ENCODE peak calls at places on chromosomes 6 and 20, in eight cellular contexts. M is transverse colon, A is gastrocnemius medialis, Y is IMR-90, T is uterus, F is ovary, Z is heart left ventricle, K is tibial nerve. N is an unnamed sample.

GRCh38 chr20:46060301-46060881 is 29.4 kb downstream of the NCOA5 start:
- DNase-seq in T (no peak), A (no peak), Y (no peak), Z (no peak), M (no peak), K (no peak), F (no peak), N (no peak)

GRCh38 chr6:140380371-140381218 is 1006.1 kb upstream of the CITED2 start:
- DNase-seq in F (no peak), Z (no peak), A (no peak), M (no peak), T (no peak), K (no peak), Y (peak), N (no peak)

GRCh38 chr6:3414704-3415453 is 42.0 kb downstream of the SLC22A23 start:
- DNase-seq in F (no peak), T (no peak), Y (peak), K (no peak), Z (no peak), M (no peak), A (no peak), N (no peak)

GRCh38 chr20:56483970-56484369 is 15.5 kb downstream of the RTF2 start:
- DNase-seq in T (no peak), K (no peak), Z (no peak), A (no peak), F (no peak), M (no peak), Y (no peak), N (peak)

GRCh38 chr20:6583134-6583738 is 184.2 kb upstream of the BMP2 start:
- DNase-seq in K (peak), M (peak), Y (peak), T (peak), Z (peak), A (peak), F (no peak), N (peak)

GRCh38 chr6:25311251-25311910 is 32.2 kb downstream of the CARMIL1 start:
- DNase-seq in A (no peak), F (no peak), M (no peak), T (no peak), Z (no peak), Y (peak), K (no peak), N (no peak)

GRCh38 chr6:132967871-132968270 is 153.5 kb downstream of the RPS12 start:
- DNase-seq in F (no peak), T (no peak), Z (no peak), M (no peak), K (no peak), A (no peak), Y (no peak), N (no peak)

GRCh38 chr6:27650620-27651370 is 177.9 kb upstream of the ZNF184 start:
- DNase-seq in M (no peak), A (no peak), Y (peak), T (no peak), Z (no peak), F (no peak), K (no peak), N (no peak)

GRCh38 chr6:16494781-16495180 is 256.4 kb downstream of the GMPR start:
- DNase-seq in A (no peak), K (no peak), Y (peak), M (peak), T (no peak), Z (no peak), F (no peak), N (no peak)

GRCh38 chr6:47147836-47148344 is 105.8 kb upstream of the ADGRF1 start:
- DNase-seq in M (no peak), Y (no peak), K (no peak), T (no peak), A (no peak), Z (no peak), F (no peak), N (no peak)

GRCh38 chr6:157518399-157519250 is 137.6 kb downstream of the ZDHHC14 start:
- DNase-seq in F (peak), Y (peak), M (no peak), A (no peak), K (no peak), T (no peak), Z (peak), N (peak)

GRCh38 chr6:41469951-41470340 is 76.2 kb upstream of the FOXP4 start:
- DNase-seq in F (peak), M (no peak), K (no peak), Y (no peak), A (no peak), T (no peak), Z (no peak), N (peak)

GRCh38 chr20:62219992-62220665 is at the start of gene HRH3:
- DNase-seq in K (no peak), A (no peak), F (peak), Y (no peak), Z (no peak), T (no peak), M (peak), N (peak)

DNA sequence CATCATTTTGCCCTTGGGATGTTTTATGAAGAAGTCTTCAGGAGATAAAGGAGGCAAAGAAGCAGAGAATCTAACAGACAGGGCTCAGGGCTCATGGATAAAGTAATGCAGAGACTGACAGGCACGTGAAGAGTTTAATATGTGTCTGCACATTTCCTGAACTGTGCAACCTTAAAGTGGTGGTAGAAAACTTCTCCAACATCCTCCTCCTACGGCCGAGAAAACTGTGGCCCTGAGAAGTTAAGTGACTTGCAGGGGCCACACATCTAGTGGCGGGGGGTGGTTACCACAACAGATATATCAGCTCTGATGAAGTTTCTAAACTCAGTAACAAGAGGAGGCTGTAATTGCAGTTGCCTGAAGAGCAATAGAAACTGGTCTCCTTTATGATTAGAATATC is 61.0 kb downstream of the SOBP start:
- DNase-seq in Y (no peak), F (no peak), T (no peak), Z (no peak), K (no peak), M (no peak), A (no peak), N (no peak)
- H3K27ac ChIP-seq in Y (no peak), F (no peak), T (no peak), Z (no peak), K (no peak), M (no peak), A (no peak), N (no peak)

DNA sequence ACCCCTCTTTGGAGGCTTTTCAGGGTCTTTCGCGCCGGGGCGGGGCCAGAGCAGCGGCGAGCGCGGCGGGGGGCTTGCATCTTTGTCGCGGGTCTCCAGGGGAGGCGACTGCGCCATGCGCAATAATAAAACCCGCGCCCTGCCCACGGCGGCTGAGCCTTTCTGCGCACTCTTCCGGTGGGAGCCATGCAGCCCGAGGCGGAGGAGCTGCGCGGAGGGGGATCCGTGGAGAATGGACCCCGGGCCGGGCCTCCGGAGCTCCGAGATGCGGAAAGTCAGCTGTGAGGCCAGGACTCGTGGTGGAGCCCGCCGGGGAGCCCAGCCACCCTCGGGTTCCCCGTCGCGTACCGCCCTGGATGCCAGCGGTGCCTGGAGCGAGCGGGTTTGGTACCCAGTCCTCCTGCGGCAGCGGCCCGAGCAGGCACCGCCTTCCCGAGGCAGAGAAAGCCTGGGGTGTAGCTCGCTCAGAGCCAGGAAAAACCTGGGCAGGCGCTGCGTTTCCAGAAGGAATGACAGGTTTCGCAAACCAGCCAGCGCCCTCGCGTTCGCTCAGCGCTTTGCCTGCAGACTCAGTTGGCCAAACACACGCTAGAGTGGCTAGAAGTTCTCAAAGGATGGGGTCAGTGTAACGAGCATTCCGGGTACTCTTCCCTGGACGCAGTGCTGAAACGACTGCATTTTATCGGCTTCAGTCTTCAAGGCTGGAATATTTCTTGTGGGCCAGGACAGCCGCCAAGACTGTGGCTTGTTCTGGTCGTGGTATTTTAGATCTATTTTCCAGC is 1.3 kb downstream of the AKAP12 start:
- DNase-seq in A (peak), T (peak), Y (peak), M (peak), F (peak), Z (peak), K (peak), N (peak)
- TF ChIP-seq POLR2A in A (no peak), T (no peak), Y (no peak), M (peak), F (peak), Z (no peak), K (no peak), N (no peak)

DNA sequence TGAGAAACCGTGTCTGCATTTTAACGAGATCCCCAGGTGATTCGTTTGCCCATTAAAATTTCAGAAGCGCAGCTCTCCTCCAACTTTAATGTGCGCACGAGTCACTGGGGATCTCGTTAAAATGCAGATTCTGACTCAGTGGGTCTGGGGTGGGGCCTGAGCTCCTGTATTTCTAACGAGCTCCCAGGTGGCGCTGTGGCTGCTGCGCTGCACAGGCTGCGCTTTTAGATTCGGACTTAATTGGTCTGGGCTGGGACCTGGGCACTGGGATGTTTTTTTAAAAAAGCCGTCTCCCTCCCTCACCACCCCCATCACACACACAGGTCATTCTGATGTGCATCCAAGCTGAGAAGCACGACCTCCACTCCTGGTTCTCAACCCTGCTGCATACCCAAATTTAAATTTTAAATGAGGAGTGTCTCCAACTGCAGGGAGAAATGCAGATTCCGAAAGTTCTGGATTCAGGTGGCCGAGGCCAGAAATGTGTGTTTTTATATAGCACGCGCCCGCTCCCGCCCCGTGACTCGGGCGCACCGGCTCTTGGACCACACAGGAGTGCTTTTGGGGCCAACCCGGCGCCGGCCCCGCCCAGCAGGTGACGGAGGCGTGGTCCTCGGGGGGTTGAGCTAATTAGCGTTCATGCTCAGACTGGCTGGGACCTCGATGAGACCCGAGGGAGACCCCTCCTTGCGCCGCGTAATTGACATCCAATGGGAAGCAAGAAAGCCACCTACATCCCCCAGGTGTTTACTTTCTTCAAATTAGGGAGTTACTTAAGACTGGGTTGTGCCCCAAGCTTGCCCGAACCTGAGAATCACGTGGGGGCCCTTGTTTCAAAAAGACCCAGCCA is 85.8 kb downstream of the ZFP64 start:
- DNase-seq in A (no peak), Z (no peak), M (no peak), T (no peak), K (no peak), F (no peak), Y (peak), N (peak)
- H3K27ac ChIP-seq in A (no peak), Z (no peak), M (no peak), T (no peak), K (no peak), F (no peak), Y (no peak), N (no peak)

GRCh38 chr6:137148291-137149076 is 25.0 kb downstream of the IL22RA2 start:
- DNase-seq in Z (no peak), K (peak), A (peak), M (no peak), Y (peak), T (no peak), F (no peak), N (no peak)

GRCh38 chr6:137150072-137150471 is 23.4 kb downstream of the IL22RA2 start:
- DNase-seq in M (no peak), K (no peak), A (no peak), F (no peak), Y (no peak), T (no peak), Z (no peak), N (no peak)

GRCh38 chr6:137146206-137146605 is 27.2 kb downstream of the IL22RA2 start:
- DNase-seq in F (no peak), A (no peak), T (no peak), M (no peak), Z (no peak), K (no peak), Y (no peak), N (no peak)

GRCh38 chr6:137145421-137145820 is 28.0 kb downstream of the IL22RA2 start:
- DNase-seq in F (no peak), Z (no peak), K (no peak), T (no peak), Y (no peak), M (no peak), A (no peak), N (no peak)

DNA sequence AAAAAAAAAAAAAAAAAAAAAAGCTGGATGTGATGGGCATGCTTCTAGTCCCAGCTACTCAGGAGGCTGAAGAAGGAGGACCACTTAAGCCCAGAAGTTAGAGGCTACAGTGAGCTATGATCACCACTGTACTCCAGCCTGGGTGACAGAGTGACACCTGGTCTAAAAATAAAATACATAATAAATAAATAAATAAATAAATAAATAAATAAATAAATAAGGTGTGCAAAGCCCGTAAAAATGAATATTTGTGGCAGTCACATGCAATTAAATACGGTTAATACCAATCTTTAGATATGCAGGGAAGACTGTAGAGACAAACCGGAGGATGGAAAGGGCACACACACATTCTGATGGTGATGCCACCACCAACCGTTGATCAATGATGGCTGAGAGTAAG is 26.2 kb downstream of the IL22RA2 start:
- DNase-seq in K (no peak), T (no peak), M (no peak), A (no peak), F (no peak), Z (no peak), Y (no peak), N (no peak)
- TF ChIP-seq POLR2A in K (no peak), T (no peak), M (no peak), A (no peak), F (no peak), Z (no peak), Y (no peak), N (no peak)

DNA sequence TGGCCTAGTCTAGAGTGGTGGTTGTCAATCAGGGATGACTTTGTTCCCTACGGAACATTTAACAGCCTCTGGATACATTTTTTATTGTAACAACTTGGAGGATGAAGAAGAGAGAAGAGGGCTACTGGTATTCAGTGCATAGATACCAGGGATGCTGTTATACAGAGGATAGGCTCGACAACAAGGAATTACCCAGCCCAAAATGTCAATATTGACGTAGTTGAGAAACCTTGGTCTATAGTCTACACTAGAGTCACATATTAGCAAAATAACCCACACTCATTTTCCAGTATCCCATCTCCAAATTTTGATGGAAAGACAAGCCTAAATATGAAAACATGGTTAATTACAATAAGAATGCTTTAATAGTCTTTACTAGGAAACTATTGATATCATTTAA is 195.1 kb downstream of the PKHD1 start:
- DNase-seq in Z (no peak), F (no peak), A (no peak), K (no peak), Y (no peak), T (no peak), M (no peak), N (no peak)
- H3K27ac ChIP-seq in Z (no peak), F (no peak), A (no peak), K (no peak), Y (no peak), T (no peak), M (no peak), N (no peak)

GRCh38 chr6:42963855-42964605 is 3.5 kb downstream of the GNMT start:
- DNase-seq in Z (no peak), Y (peak), M (peak), T (no peak), F (no peak), A (no peak), K (no peak), N (no peak)

GRCh38 chr6:42961020-42961470 is 491 bp downstream of the GNMT start:
- DNase-seq in K (no peak), Z (no peak), Y (no peak), A (peak), T (no peak), F (no peak), M (no peak), N (no peak)

GRCh38 chr6:42962096-42962495 is 1.5 kb downstream of the GNMT start:
- DNase-seq in F (no peak), T (no peak), K (no peak), Y (no peak), Z (no peak), M (no peak), A (no peak), N (peak)

GRCh38 chr6:42963179-42963854 is 2.8 kb downstream of the GNMT start:
- DNase-seq in T (no peak), Y (no peak), M (no peak), K (no peak), F (no peak), Z (no peak), A (no peak), N (no peak)

GRCh38 chr6:42962502-42963178 is 2.1 kb downstream of the GNMT start:
- DNase-seq in T (no peak), A (no peak), M (no peak), Y (no peak), K (no peak), F (no peak), Z (no peak), N (no peak)
- TF ChIP-seq POLR2A in T (no peak), A (no peak), M (no peak), Y (no peak), K (no peak), F (no peak), Z (no peak), N (no peak)

DNA sequence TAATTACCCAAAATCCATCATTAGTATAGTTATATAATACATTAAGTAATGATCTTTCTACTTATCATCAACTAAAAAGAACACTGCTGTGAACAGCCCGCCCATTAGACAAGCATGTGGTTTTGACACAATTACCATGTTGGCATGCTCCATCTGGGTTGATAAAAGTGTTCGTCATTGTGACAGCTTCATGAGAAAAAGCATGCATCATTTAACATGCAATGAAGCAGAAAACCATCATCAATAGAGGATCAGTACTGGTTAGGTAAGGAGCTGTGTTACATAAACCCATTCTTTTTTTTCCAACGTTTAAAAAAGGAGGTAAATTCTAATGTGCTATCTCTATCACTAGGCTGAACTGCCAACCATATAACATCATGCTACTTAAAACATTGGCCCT is 101.9 kb downstream of the EPB41L2 start:
- DNase-seq in Y (no peak), T (no peak), K (no peak), F (no peak), Z (no peak), M (no peak), A (no peak), N (no peak)
- H3K27ac ChIP-seq in Y (no peak), T (no peak), K (no peak), F (no peak), Z (no peak), M (no peak), A (no peak), N (no peak)

GRCh38 chr6:160456214-160456546 is 108.0 kb downstream of the SLC22A3 start:
- DNase-seq in K (no peak), Y (no peak), T (no peak), M (no peak), Z (no peak), F (no peak), A (no peak), N (no peak)
- TF ChIP-seq POLR2A in K (no peak), Y (no peak), T (no peak), M (no peak), Z (no peak), F (no peak), A (no peak), N (no peak)

GRCh38 chr20:18790787-18791186 is 22.8 kb upstream of the SCP2D1 start:
- DNase-seq in F (no peak), M (no peak), A (no peak), Z (no peak), K (no peak), Y (no peak), T (peak), N (no peak)

GRCh38 chr20:18795366-18795765 is 18.2 kb upstream of the SCP2D1 start:
- DNase-seq in M (no peak), T (no peak), Z (no peak), Y (no peak), A (no peak), F (no peak), K (no peak), N (no peak)

GRCh38 chr20:18793625-18794427 is 19.8 kb upstream of the SCP2D1 start:
- DNase-seq in T (peak), F (peak), A (peak), Y (peak), Z (peak), K (peak), M (peak), N (peak)

GRCh38 chr20:18796282-18796833 is 17.2 kb upstream of the SCP2D1 start:
- DNase-seq in F (no peak), M (no peak), T (no peak), Y (no peak), Z (no peak), A (no peak), K (no peak), N (no peak)

GRCh38 chr20:18794428-18794787 is 19.2 kb upstream of the SCP2D1 start:
- DNase-seq in T (no peak), K (no peak), Z (no peak), M (no peak), A (no peak), F (no peak), Y (no peak), N (no peak)
- H3K27ac ChIP-seq in T (peak), K (peak), Z (peak), M (peak), A (peak), F (peak), Y (no peak), N (peak)

GRCh38 chr6:20403080-20403765 is 1.5 kb downstream of the E2F3 start:
- DNase-seq in Z (peak), Y (peak), K (peak), F (peak), T (peak), M (peak), A (peak), N (peak)
- TF ChIP-seq POLR2A in Z (no peak), Y (no peak), K (no peak), F (no peak), T (no peak), M (peak), A (peak), N (peak)